ENCODE peak calls at places on chromosomes 4 and X, in five cellular contexts. One of them, this sample, is unnamed.

GRCh38 chr4:183348706-183349659 is 26.8 kb upstream of the CLDN24 start:
- DNase-seq in COR-L47: no peak
- DNase-seq in fibroblast of mammary gland: peak; percentile 95
- DNase-seq in Calu3: peak; percentile 55
- DNase-seq in ACHN: peak; percentile 89
- DNase-seq in this sample: peak; percentile 75

GRCh38 chrX:129846686-129847085 is 3.0 kb upstream of the ZDHHC9 start:
- DNase-seq in ACHN: no peak
- DNase-seq in COR-L47: no peak
- DNase-seq in Calu3: no peak
- DNase-seq in fibroblast of mammary gland: no peak
- DNase-seq in this sample: no peak

GRCh38 chr4:692771-693554 is 4.0 kb upstream of the SLC49A3 start:
- DNase-seq in COR-L47: no peak
- DNase-seq in ACHN: no peak
- DNase-seq in fibroblast of mammary gland: no peak
- DNase-seq in Calu3: no peak
- DNase-seq in this sample: no peak

GRCh38 chr4:103075435-103075893 is 1.1 kb downstream of the SLC9B2 start:
- DNase-seq in Calu3: no peak
- DNase-seq in fibroblast of mammary gland: peak; percentile 34
- DNase-seq in COR-L47: peak; percentile 9
- DNase-seq in ACHN: no peak
- DNase-seq in this sample: peak; percentile 45

GRCh38 chrX:53263597-53264094 is 17.7 kb downstream of the IQSEC2 start:
- DNase-seq in ACHN: peak; percentile 69
- DNase-seq in COR-L47: no peak
- DNase-seq in fibroblast of mammary gland: peak; percentile 88
- DNase-seq in Calu3: peak; percentile 39
- DNase-seq in this sample: peak; percentile 27

GRCh38 chr4:101977096-101977495 is 186.6 kb downstream of the BANK1 start:
- DNase-seq in COR-L47: no peak
- DNase-seq in ACHN: peak; percentile 88
- DNase-seq in fibroblast of mammary gland: peak; percentile 98
- DNase-seq in Calu3: peak; percentile 55
- DNase-seq in this sample: peak; percentile 99

GRCh38 chr4:2925931-2926860 is 37.0 kb downstream of the NOP14 start:
- DNase-seq in ACHN: no peak
- DNase-seq in fibroblast of mammary gland: no peak
- DNase-seq in Calu3: no peak
- DNase-seq in COR-L47: no peak
- DNase-seq in this sample: no peak

GRCh38 chr4:111535792-111536191 is 609.5 kb upstream of the FAM241A start:
- DNase-seq in Calu3: no peak
- DNase-seq in COR-L47: no peak
- DNase-seq in ACHN: no peak
- DNase-seq in fibroblast of mammary gland: no peak
- DNase-seq in this sample: peak; percentile 38

GRCh38 chr4:89765966-89766365 is 71.0 kb downstream of the SNCA start:
- DNase-seq in ACHN: peak; percentile 2
- DNase-seq in COR-L47: no peak
- DNase-seq in fibroblast of mammary gland: peak; percentile 46
- DNase-seq in Calu3: no peak
- DNase-seq in this sample: peak; percentile 56

GRCh38 chrX:101219840-101220191 is 230 bp downstream of the DRP2 start:
- DNase-seq in Calu3: no peak
- DNase-seq in fibroblast of mammary gland: no peak
- DNase-seq in ACHN: no peak
- DNase-seq in COR-L47: no peak
- DNase-seq in this sample: peak; percentile 35

GRCh38 chrX:46777971-46778810 is 19.3 kb upstream of the SLC9A7 start:
- DNase-seq in ACHN: no peak
- DNase-seq in COR-L47: no peak
- DNase-seq in fibroblast of mammary gland: peak; percentile 61
- DNase-seq in Calu3: no peak
- DNase-seq in this sample: peak; percentile 67

GRCh38 chrX:141468940-141469339 is 115.6 kb downstream of the SPANXA1 start:
- DNase-seq in COR-L47: no peak
- DNase-seq in ACHN: peak; percentile 10
- DNase-seq in Calu3: no peak
- DNase-seq in fibroblast of mammary gland: peak; percentile 53
- DNase-seq in this sample: peak; percentile 81

GRCh38 chrX:95325185-95325584 is 1359.5 kb upstream of the DIAPH2 start:
- DNase-seq in Calu3: no peak
- DNase-seq in fibroblast of mammary gland: no peak
- DNase-seq in COR-L47: no peak
- DNase-seq in ACHN: no peak
- DNase-seq in this sample: no peak

GRCh38 chr4:98627883-98628282 is 30.5 kb downstream of the TSPAN5 start:
- DNase-seq in fibroblast of mammary gland: peak; percentile 78
- DNase-seq in Calu3: no peak
- DNase-seq in ACHN: no peak
- DNase-seq in COR-L47: no peak
- DNase-seq in this sample: peak; percentile 90

GRCh38 chr4:70749313-70749712 is 27.5 kb downstream of the RUFY3 start:
- DNase-seq in Calu3: no peak
- DNase-seq in fibroblast of mammary gland: no peak
- DNase-seq in ACHN: no peak
- DNase-seq in COR-L47: no peak
- DNase-seq in this sample: no peak

GRCh38 chr4:87354168-87355102 is 31.8 kb upstream of the HSD17B13 start:
- DNase-seq in ACHN: no peak
- DNase-seq in COR-L47: no peak
- DNase-seq in fibroblast of mammary gland: peak; percentile 66
- DNase-seq in Calu3: no peak
- DNase-seq in this sample: peak; percentile 72

GRCh38 chr4:2662598-2662997 is 93.5 kb downstream of the TNIP2 start:
- DNase-seq in ACHN: peak; percentile 26
- DNase-seq in fibroblast of mammary gland: peak; percentile 98
- DNase-seq in COR-L47: no peak
- DNase-seq in Calu3: no peak
- DNase-seq in this sample: peak; percentile 78

GRCh38 chrX:30791296-30792278 is 97.5 kb downstream of the TAB3 start:
- DNase-seq in ACHN: no peak
- DNase-seq in fibroblast of mammary gland: no peak
- DNase-seq in COR-L47: no peak
- DNase-seq in Calu3: no peak
- DNase-seq in this sample: no peak

GRCh38 chr4:41029098-41029497 is 185.2 kb downstream of the APBB2 start:
- DNase-seq in ACHN: no peak
- DNase-seq in COR-L47: no peak
- DNase-seq in Calu3: no peak
- DNase-seq in fibroblast of mammary gland: no peak
- DNase-seq in this sample: no peak

GRCh38 chrX:73683236-73683859 is 120.4 kb downstream of the CHIC1 start:
- DNase-seq in ACHN: no peak
- DNase-seq in Calu3: no peak
- DNase-seq in fibroblast of mammary gland: peak; percentile 79
- DNase-seq in COR-L47: no peak
- DNase-seq in this sample: peak; percentile 44

GRCh38 chr4:169383724-169384123 is 113.0 kb upstream of the SH3RF1 start:
- DNase-seq in fibroblast of mammary gland: peak; percentile 97
- DNase-seq in Calu3: no peak
- DNase-seq in ACHN: peak; percentile 14
- DNase-seq in COR-L47: no peak
- DNase-seq in this sample: peak; percentile 99

GRCh38 chr4:3375688-3376087 is 66.1 kb upstream of the HGFAC start:
- DNase-seq in COR-L47: peak; percentile 73
- DNase-seq in fibroblast of mammary gland: peak; percentile 92
- DNase-seq in ACHN: peak; percentile 67
- DNase-seq in Calu3: no peak
- DNase-seq in this sample: peak; percentile 42

GRCh38 chr4:185004562-185005208 is 13.6 kb upstream of the HELT start:
- DNase-seq in fibroblast of mammary gland: no peak
- DNase-seq in Calu3: no peak
- DNase-seq in COR-L47: peak; percentile 72
- DNase-seq in ACHN: no peak
- DNase-seq in this sample: no peak

GRCh38 chr4:112951362-112951962 is 98.0 kb upstream of the ANK2 start:
- DNase-seq in Calu3: no peak
- DNase-seq in ACHN: peak; percentile 11
- DNase-seq in fibroblast of mammary gland: peak; percentile 34
- DNase-seq in COR-L47: no peak
- DNase-seq in this sample: peak; percentile 43

GRCh38 chr4:158043971-158044618 is 128.7 kb downstream of the GASK1B start:
- DNase-seq in fibroblast of mammary gland: no peak
- DNase-seq in Calu3: no peak
- DNase-seq in ACHN: no peak
- DNase-seq in COR-L47: no peak
- DNase-seq in this sample: no peak